ENCODE peak calls at places on chromosomes 12 and 14, in five cellular contexts. One of them, this sample, is unnamed.

GRCh38 chr12:105935106-105935505 is 203.6 kb downstream of the NUAK1 start:
- DNase-seq in BE2C: no peak
- DNase-seq in activated naive CD4-positive, alpha-beta T cell treated with Interleukin-2 at 50 U/mL for 16 hours: no peak
- DNase-seq in NCI-H2081: no peak
- DNase-seq in CD4-positive, alpha-beta memory T cell: no peak
- DNase-seq in this sample: peak

GRCh38 chr12:121095544-121096198 is 37.0 kb upstream of the P2RX7 start:
- DNase-seq in BE2C: peak
- DNase-seq in activated naive CD4-positive, alpha-beta T cell treated with Interleukin-2 at 50 U/mL for 16 hours: peak
- DNase-seq in NCI-H2081: peak
- DNase-seq in CD4-positive, alpha-beta memory T cell: peak
- DNase-seq in this sample: peak

GRCh38 chr14:24052656-24053547 is 1.1 kb downstream of the CARMIL3 start:
- DNase-seq in BE2C: no peak
- DNase-seq in activated naive CD4-positive, alpha-beta T cell treated with Interleukin-2 at 50 U/mL for 16 hours: peak
- DNase-seq in NCI-H2081: no peak
- DNase-seq in CD4-positive, alpha-beta memory T cell: no peak
- DNase-seq in this sample: no peak

GRCh38 chr12:121892673-121893561 is 4.3 kb downstream of the PSMD9 start:
- DNase-seq in BE2C: no peak
- DNase-seq in activated naive CD4-positive, alpha-beta T cell treated with Interleukin-2 at 50 U/mL for 16 hours: no peak
- DNase-seq in NCI-H2081: no peak
- DNase-seq in CD4-positive, alpha-beta memory T cell: no peak
- DNase-seq in this sample: no peak

GRCh38 chr12:4763549-4763948 is 43.3 kb downstream of the GALNT8 start:
- DNase-seq in BE2C: peak
- DNase-seq in activated naive CD4-positive, alpha-beta T cell treated with Interleukin-2 at 50 U/mL for 16 hours: no peak
- DNase-seq in NCI-H2081: peak
- DNase-seq in CD4-positive, alpha-beta memory T cell: no peak
- DNase-seq in this sample: peak

GRCh38 chr12:116382456-116382902 is 105.0 kb upstream of the MED13L start:
- DNase-seq in BE2C: no peak
- DNase-seq in activated naive CD4-positive, alpha-beta T cell treated with Interleukin-2 at 50 U/mL for 16 hours: no peak
- DNase-seq in NCI-H2081: no peak
- DNase-seq in CD4-positive, alpha-beta memory T cell: no peak
- DNase-seq in this sample: no peak

GRCh38 chr14:38186217-38186616 is 21.5 kb upstream of the SSTR1 start:
- DNase-seq in BE2C: no peak
- DNase-seq in activated naive CD4-positive, alpha-beta T cell treated with Interleukin-2 at 50 U/mL for 16 hours: no peak
- DNase-seq in NCI-H2081: no peak
- DNase-seq in CD4-positive, alpha-beta memory T cell: no peak
- DNase-seq in this sample: no peak

GRCh38 chr12:91423336-91424050 is 240.9 kb upstream of the DCN start:
- DNase-seq in BE2C: no peak
- DNase-seq in activated naive CD4-positive, alpha-beta T cell treated with Interleukin-2 at 50 U/mL for 16 hours: no peak
- DNase-seq in NCI-H2081: no peak
- DNase-seq in CD4-positive, alpha-beta memory T cell: no peak
- DNase-seq in this sample: no peak

GRCh38 chr12:89645434-89645833 is 63.2 kb downstream of the ATP2B1 start:
- DNase-seq in BE2C: no peak
- DNase-seq in activated naive CD4-positive, alpha-beta T cell treated with Interleukin-2 at 50 U/mL for 16 hours: no peak
- DNase-seq in NCI-H2081: no peak
- DNase-seq in CD4-positive, alpha-beta memory T cell: no peak
- DNase-seq in this sample: no peak

GRCh38 chr12:112607427-112607826 is 184.1 kb upstream of the RPH3A start:
- DNase-seq in BE2C: no peak
- DNase-seq in activated naive CD4-positive, alpha-beta T cell treated with Interleukin-2 at 50 U/mL for 16 hours: no peak
- DNase-seq in NCI-H2081: no peak
- DNase-seq in CD4-positive, alpha-beta memory T cell: no peak
- DNase-seq in this sample: no peak

GRCh38 chr12:108237272-108237671 is 101.8 kb downstream of the CMKLR1 start:
- DNase-seq in BE2C: peak
- DNase-seq in activated naive CD4-positive, alpha-beta T cell treated with Interleukin-2 at 50 U/mL for 16 hours: no peak
- DNase-seq in NCI-H2081: no peak
- DNase-seq in CD4-positive, alpha-beta memory T cell: no peak
- DNase-seq in this sample: peak

GRCh38 chr14:53538316-53538851 is 385.3 kb upstream of the DDHD1 start:
- DNase-seq in BE2C: no peak
- DNase-seq in activated naive CD4-positive, alpha-beta T cell treated with Interleukin-2 at 50 U/mL for 16 hours: no peak
- DNase-seq in NCI-H2081: no peak
- DNase-seq in CD4-positive, alpha-beta memory T cell: no peak
- DNase-seq in this sample: no peak

GRCh38 chr12:52394836-52395405 is 9.5 kb upstream of the KRT84 start:
- DNase-seq in BE2C: no peak
- DNase-seq in activated naive CD4-positive, alpha-beta T cell treated with Interleukin-2 at 50 U/mL for 16 hours: no peak
- DNase-seq in NCI-H2081: no peak
- DNase-seq in CD4-positive, alpha-beta memory T cell: no peak
- DNase-seq in this sample: no peak

GRCh38 chr14:81681466-81681865 is 147.8 kb upstream of the SEL1L start:
- DNase-seq in BE2C: no peak
- DNase-seq in activated naive CD4-positive, alpha-beta T cell treated with Interleukin-2 at 50 U/mL for 16 hours: no peak
- DNase-seq in NCI-H2081: no peak
- DNase-seq in CD4-positive, alpha-beta memory T cell: no peak
- DNase-seq in this sample: no peak

GRCh38 chr12:52197371-52198231 is 5.8 kb upstream of the KRT80 start:
- DNase-seq in BE2C: no peak
- DNase-seq in activated naive CD4-positive, alpha-beta T cell treated with Interleukin-2 at 50 U/mL for 16 hours: no peak
- DNase-seq in NCI-H2081: peak
- DNase-seq in CD4-positive, alpha-beta memory T cell: no peak
- DNase-seq in this sample: no peak

GRCh38 chr14:93999573-93999972 is 2.5 kb downstream of the CCDC197 start:
- DNase-seq in BE2C: no peak
- DNase-seq in activated naive CD4-positive, alpha-beta T cell treated with Interleukin-2 at 50 U/mL for 16 hours: no peak
- DNase-seq in NCI-H2081: no peak
- DNase-seq in CD4-positive, alpha-beta memory T cell: no peak
- DNase-seq in this sample: no peak

GRCh38 chr12:13256705-13257045 is 60.1 kb downstream of the EMP1 start:
- DNase-seq in BE2C: no peak
- DNase-seq in activated naive CD4-positive, alpha-beta T cell treated with Interleukin-2 at 50 U/mL for 16 hours: no peak
- DNase-seq in NCI-H2081: no peak
- DNase-seq in CD4-positive, alpha-beta memory T cell: no peak
- DNase-seq in this sample: no peak

GRCh38 chr12:114400395-114400794 is 5.5 kb downstream of the TBX5 start:
- DNase-seq in BE2C: no peak
- DNase-seq in activated naive CD4-positive, alpha-beta T cell treated with Interleukin-2 at 50 U/mL for 16 hours: no peak
- DNase-seq in NCI-H2081: no peak
- DNase-seq in CD4-positive, alpha-beta memory T cell: no peak
- DNase-seq in this sample: no peak